ENCODE peak calls at places on chromosomes 11 and 22, in six cellular contexts. Q, Y, A, W, E and B are unnamed samples.

GRCh38 chr11:16856022-16856471 is 117.6 kb downstream of the C11orf58 start:
- DNase-seq in Q (no peak), Y (no peak), A (no peak), W (no peak), E (no peak), B (no peak)

GRCh38 chr11:69841170-69841858 is 22.1 kb upstream of the FGF3 start:
- DNase-seq in Q (no peak), Y (no peak), A (no peak), W (no peak), E (no peak), B (no peak)

GRCh38 chr11:75597636-75598035 is 35.6 kb downstream of the SERPINH1 start:
- DNase-seq in Q (no peak), Y (peak; percentile 56), A (no peak), W (peak; percentile 54), E (no peak), B (no peak)

GRCh38 chr11:115456019-115456418 is 48.2 kb downstream of the CADM1 start:
- DNase-seq in Q (no peak), Y (no peak), A (no peak), W (no peak), E (no peak), B (no peak)

GRCh38 chr11:107385361-107385982 is 72.2 kb downstream of the CWF19L2 start:
- DNase-seq in Q (no peak), Y (no peak), A (no peak), W (no peak), E (no peak), B (no peak)

GRCh38 chr11:108854366-108854765 is 189.5 kb downstream of the DDX10 start:
- DNase-seq in Q (no peak), Y (no peak), A (no peak), W (no peak), E (no peak), B (no peak)

GRCh38 chr11:12216542-12217422 is 106.4 kb downstream of the MICAL2 start:
- DNase-seq in Q (no peak), Y (no peak), A (no peak), W (no peak), E (no peak), B (no peak)

GRCh38 chr22:30423296-30423958 is 2.1 kb upstream of the MTFP1 start:
- DNase-seq in Q (no peak), Y (no peak), A (no peak), W (no peak), E (peak; percentile 58), B (peak; percentile 66)

GRCh38 chr11:46279393-46280099 is 2.1 kb downstream of the CREB3L1 start:
- DNase-seq in Q (no peak), Y (no peak), A (peak; percentile 72), W (no peak), E (no peak), B (no peak)

GRCh38 chr11:86888164-86888977 is 66.8 kb downstream of the FZD4 start:
- DNase-seq in Q (no peak), Y (no peak), A (no peak), W (peak; percentile 4), E (no peak), B (no peak)

GRCh38 chr22:31089101-31090100 is 8.3 kb downstream of the SMTN start:
- DNase-seq in Q (no peak), Y (no peak), A (peak; percentile 60), W (no peak), E (no peak), B (no peak)

GRCh38 chr11:120598517-120599209 is 87.1 kb downstream of the GRIK4 start:
- DNase-seq in Q (no peak), Y (no peak), A (no peak), W (no peak), E (no peak), B (no peak)

GRCh38 chr11:20278727-20279126 is 84.8 kb upstream of the HTATIP2 start:
- DNase-seq in Q (no peak), Y (no peak), A (no peak), W (no peak), E (no peak), B (no peak)

GRCh38 chr11:119511601-119512000 is 88.6 kb upstream of the THY1 start:
- DNase-seq in Q (no peak), Y (no peak), A (no peak), W (no peak), E (no peak), B (no peak)

GRCh38 chr11:69242583-69242940 is 51.4 kb upstream of the MYEOV start:
- DNase-seq in Q (no peak), Y (no peak), A (no peak), W (no peak), E (no peak), B (no peak)

GRCh38 chr22:28923826-28924732 is 40.7 kb downstream of the ZNRF3 start:
- DNase-seq in Q (no peak), Y (no peak), A (peak; percentile 47), W (no peak), E (peak; percentile 75), B (peak; percentile 64)

GRCh38 chr22:29717789-29718188 is 2.0 kb upstream of the CABP7 start:
- DNase-seq in Q (no peak), Y (no peak), A (no peak), W (no peak), E (no peak), B (no peak)

GRCh38 chr11:473975-474785 is 24.1 kb downstream of the PTDSS2 start:
- DNase-seq in Q (no peak), Y (no peak), A (no peak), W (no peak), E (no peak), B (no peak)

GRCh38 chr11:131206671-131207070 is 163.7 kb upstream of the NTM start:
- DNase-seq in Q (no peak), Y (no peak), A (no peak), W (no peak), E (no peak), B (no peak)

GRCh38 chr22:34804588-34804987 is 261.4 kb upstream of the ISX start:
- DNase-seq in Q (no peak), Y (no peak), A (no peak), W (no peak), E (no peak), B (no peak)

GRCh38 chr11:11442791-11443190 is 89.7 kb upstream of the CSNK2A3 start:
- DNase-seq in Q (no peak), Y (no peak), A (no peak), W (no peak), E (no peak), B (no peak)

GRCh38 chr11:31793264-31793663 is 17.9 kb downstream of the PAX6 start:
- DNase-seq in Q (no peak), Y (no peak), A (no peak), W (no peak), E (no peak), B (no peak)

GRCh38 chr11:26011474-26011873 is 320.5 kb upstream of the ANO3 start:
- DNase-seq in Q (no peak), Y (no peak), A (no peak), W (no peak), E (no peak), B (no peak)

GRCh38 chr11:68584097-68584496 is 100.2 kb upstream of the GAL start:
- DNase-seq in Q (peak; percentile 21), Y (peak; percentile 30), A (peak; percentile 41), W (peak; percentile 20), E (no peak), B (peak; percentile 33)

GRCh38 chr11:37762079-37762478 is 1164.0 kb upstream of the RAG2 start:
- DNase-seq in Q (no peak), Y (no peak), A (no peak), W (no peak), E (no peak), B (no peak)

GRCh38 chr11:115745041-115745440 is 240.8 kb upstream of the CADM1 start:
- DNase-seq in Q (no peak), Y (no peak), A (no peak), W (no peak), E (no peak), B (no peak)

GRCh38 chr11:8222820-8223512 is 40.7 kb downstream of the LMO1 start:
- DNase-seq in Q (no peak), Y (no peak), A (no peak), W (no peak), E (no peak), B (no peak)

DNA sequence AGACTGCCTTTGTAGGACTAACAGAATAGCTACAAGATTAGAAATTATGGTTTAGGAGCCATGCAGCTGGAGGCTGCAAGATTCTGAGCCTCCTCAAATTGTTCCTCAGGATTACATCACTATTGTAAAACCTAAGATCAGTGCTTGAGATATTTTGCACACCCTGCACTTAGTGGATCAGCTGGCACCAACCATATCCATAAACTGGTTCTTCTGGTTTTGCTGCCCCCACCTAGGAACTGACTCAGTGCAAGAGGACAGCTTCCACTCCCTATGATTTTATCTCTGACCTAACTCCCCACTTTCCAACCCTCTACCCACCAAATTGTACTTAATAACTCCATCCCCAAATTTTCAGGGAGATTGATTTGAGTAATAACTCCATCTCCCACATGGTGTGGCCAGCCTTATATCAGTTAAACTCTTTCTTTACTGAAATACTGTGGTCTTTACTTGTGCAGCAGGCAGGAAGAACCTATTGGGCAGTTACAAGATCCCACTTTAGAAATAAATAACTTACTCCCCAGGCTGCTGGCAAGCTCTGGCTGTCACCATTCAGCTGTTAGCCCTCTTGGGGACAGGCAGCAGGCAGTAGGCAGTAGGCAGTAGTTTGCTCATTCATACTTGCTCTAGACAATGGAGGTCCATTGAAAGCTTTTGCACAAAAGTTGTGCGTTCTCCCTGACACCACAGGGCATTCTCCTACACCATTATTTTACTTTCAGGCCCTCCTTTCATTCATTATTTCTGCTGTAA is 119.0 kb downstream of the SLC17A6 start:
- DNase-seq in Q (no peak), Y (no peak), A (no peak), W (no peak), E (no peak), B (no peak)
- H3K4me1 ChIP-seq in Q (no peaks in the 10 kb centered on the region), Y (no peaks in the 10 kb centered on the region), A (no peaks in the 10 kb centered on the region), W (peaks cover 10% of the 10 kb centered on the region), E (no peaks in the 10 kb centered on the region), B (no peaks in the 10 kb centered on the region)

DNA sequence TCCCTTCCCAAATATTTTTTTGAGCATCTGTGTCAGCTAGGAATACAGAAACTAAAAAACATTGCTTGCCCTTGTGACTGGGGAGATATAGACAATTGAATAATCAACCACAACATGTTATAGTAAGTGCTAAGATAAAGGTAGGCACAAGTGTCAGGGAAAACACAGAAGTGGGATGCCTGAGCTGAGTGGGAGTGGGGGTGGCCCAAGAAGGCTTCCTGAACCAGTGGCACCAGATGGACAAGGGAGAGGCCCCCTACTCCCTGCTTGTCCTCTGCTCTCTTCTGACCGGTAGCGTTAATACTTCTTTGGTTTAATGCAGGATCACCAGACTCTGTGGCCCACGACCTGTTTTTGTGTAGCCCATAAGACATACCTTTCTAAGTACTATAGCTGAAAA is 48.8 kb downstream of the PACS1 start:
- DNase-seq in Q (no peak), Y (no peak), A (no peak), W (no peak), E (no peak), B (no peak)
- H3K4me1 ChIP-seq in Q (peaks cover 21% of the 10 kb centered on the region), Y (peaks cover 85% of the 10 kb centered on the region), A (peaks cover 11% of the 10 kb centered on the region), W (peaks cover 14% of the 10 kb centered on the region), E (no peaks in the 10 kb centered on the region), B (peaks cover 24% of the 10 kb centered on the region)

GRCh38 chr11:78190871-78191538 is 2.3 kb downstream of the USP35 start:
- DNase-seq in Q (no peak), Y (no peak), A (no peak), W (no peak), E (no peak), B (no peak)
- H3K4me1 ChIP-seq in Q (peaks cover 60% of the 10 kb centered on the region), Y (peaks cover 35% of the 10 kb centered on the region), A (peaks cover 25% of the 10 kb centered on the region), W (peaks cover 4% of the 10 kb centered on the region), E (peaks cover 3% of the 10 kb centered on the region), B (peaks cover 26% of the 10 kb centered on the region)

DNA sequence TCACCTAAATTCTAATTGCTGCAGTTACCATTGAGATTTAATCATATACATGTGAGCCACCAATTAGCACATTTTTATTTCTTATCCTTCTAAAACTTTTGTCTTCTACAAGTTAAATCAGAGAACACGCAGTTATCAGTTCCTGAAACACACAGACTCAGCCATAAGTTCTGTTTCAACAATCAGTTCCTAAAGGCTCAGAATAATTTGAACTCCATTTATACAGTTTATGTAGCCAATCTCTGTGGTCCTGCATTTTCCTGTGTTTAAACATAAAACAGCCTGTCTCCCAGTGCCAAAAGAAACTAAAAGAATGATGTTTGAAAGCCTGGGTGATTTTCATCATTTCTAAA is 2.9 kb downstream of the PLAAT3 start:
- DNase-seq in Q (no peak), Y (no peak), A (no peak), W (no peak), E (no peak), B (no peak)
- H3K4me1 ChIP-seq in Q (peaks cover 63% of the 10 kb centered on the region), Y (peaks cover 35% of the 10 kb centered on the region), A (peaks cover 18% of the 10 kb centered on the region), W (peaks cover 36% of the 10 kb centered on the region), E (peaks cover 19% of the 10 kb centered on the region), B (peaks cover 3% of the 10 kb centered on the region)